ENCODE peak calls at places on chromosome 2, in eight cellular contexts. M is nephron progenitor cell, O is iPS-NIHi11, P is T follicular helper cell, Y is cerebellum, D is NCI-H1092, C is putamen, U is GM10248. H is an unnamed sample.

GRCh38 chr2:45938649-45939511 is 287.4 kb downstream of the PRKCE start:
- DNase-seq in M (peak; percentile 15), O (peak; percentile 55), P (no peak), Y (no peak), D (no peak), C (no peak), U (no peak), H (peak; percentile 32)

GRCh38 chr2:201279079-201279478 is 18.7 kb downstream of the CASP8 start:
- DNase-seq in M (no peak), O (no peak), P (no peak), Y (no peak), D (no peak), C (no peak), U (no peak), H (no peak)

GRCh38 chr2:215432759-215433594 is 2.9 kb downstream of the FN1 start:
- DNase-seq in M (no peak), O (no peak), P (no peak), Y (no peak), D (no peak), C (no peak), U (no peak), H (no peak)

GRCh38 chr2:63872571-63873328 is 31.1 kb downstream of the UGP2 start:
- DNase-seq in M (no peak), O (no peak), P (no peak), Y (no peak), D (no peak), C (no peak), U (no peak), H (no peak)

GRCh38 chr2:217398101-217398500 is 538.2 kb upstream of the TNP1 start:
- DNase-seq in M (no peak), O (no peak), P (no peak), Y (no peak), D (no peak), C (no peak), U (no peak), H (no peak)

GRCh38 chr2:10185046-10185445 is 62.5 kb downstream of the RRM2 start:
- DNase-seq in M (no peak), O (no peak), P (no peak), Y (no peak), D (no peak), C (peak; percentile 33), U (no peak), H (no peak)

GRCh38 chr2:202115385-202116060 is 42.5 kb downstream of the KIAA2012 start:
- DNase-seq in M (no peak), O (no peak), P (no peak), Y (no peak), D (no peak), C (no peak), U (no peak), H (no peak)

GRCh38 chr2:108279468-108279867 is 9.2 kb upstream of the SULT1C2 start:
- DNase-seq in M (no peak), O (no peak), P (no peak), Y (no peak), D (no peak), C (no peak), U (no peak), H (no peak)

GRCh38 chr2:194003911-194004310 is 1653.1 kb upstream of the SLC39A10 start:
- DNase-seq in M (no peak), O (no peak), P (no peak), Y (no peak), D (no peak), C (no peak), U (no peak), H (no peak)